ENCODE peak calls at places on chromosomes 16 and 17, in eight cellular contexts. S, R, X, Q, I, O, C and E are unnamed samples.

GRCh38 chr17:39769974-39770587 is 32.3 kb downstream of the GRB7 start:
- DNase-seq in S (no peak), R (peak), Q (no peak), C (no peak), I (peak), X (no peak), O (no peak), E (no peak)

GRCh38 chr16:86031141-86031678 is 132.2 kb downstream of the IRF8 start:
- DNase-seq in Q (no peak), R (no peak), C (no peak), S (no peak), X (no peak), O (no peak), I (no peak), E (no peak)

GRCh38 chr17:30345527-30346075 is 11.7 kb upstream of the TMIGD1 start:
- DNase-seq in C (no peak), S (no peak), I (no peak), X (no peak), O (no peak), Q (peak), R (no peak), E (no peak)

GRCh38 chr17:30369995-30370394 is 8.7 kb upstream of the CPD start:
- DNase-seq in S (no peak), R (peak), C (no peak), O (no peak), Q (no peak), I (no peak), X (no peak), E (no peak)

GRCh38 chr16:54325616-54326265 is 39.2 kb upstream of the IRX3 start:
- DNase-seq in Q (no peak), X (no peak), O (no peak), S (no peak), I (no peak), C (no peak), R (no peak), E (no peak)

GRCh38 chr16:77157773-77158172 is 33.2 kb upstream of the MON1B start:
- DNase-seq in C (no peak), O (no peak), R (no peak), S (no peak), X (no peak), Q (no peak), I (peak), E (no peak)

GRCh38 chr17:32191306-32191705 is 49.0 kb downstream of the RHOT1 start:
- DNase-seq in O (no peak), C (no peak), Q (no peak), R (peak), I (peak), S (no peak), X (no peak), E (no peak)

GRCh38 chr16:57903656-57904055 is 67.3 kb downstream of the CNGB1 start:
- DNase-seq in Q (no peak), S (no peak), X (no peak), I (no peak), O (no peak), C (no peak), R (no peak), E (no peak)

GRCh38 chr17:58373003-58373402 is 21.0 kb upstream of the SUPT4H1 start:
- DNase-seq in X (no peak), C (no peak), Q (no peak), S (no peak), O (no peak), I (no peak), R (no peak), E (no peak)

GRCh38 chr16:68383858-68384257 is 64.5 kb downstream of the SMPD3 start:
- DNase-seq in Q (no peak), R (no peak), I (no peak), C (no peak), X (no peak), O (no peak), S (no peak), E (no peak)

GRCh38 chr16:89359296-89360147 is 130.8 kb downstream of the ANKRD11 start:
- DNase-seq in R (no peak), X (no peak), C (no peak), S (no peak), O (no peak), I (peak), Q (no peak), E (no peak)

GRCh38 chr17:76683011-76683755 is 27.6 kb downstream of the MXRA7 start:
- DNase-seq in Q (no peak), O (no peak), C (no peak), I (no peak), S (no peak), X (peak), R (no peak), E (no peak)
- TF ChIP-seq CTCF in Q (peak), O (peak), C (peak), I (peak), S (no peak), X (peak), R (peak), E (no peak)

GRCh38 chr16:69626256-69626655 is 60.5 kb downstream of the NFAT5 start:
- DNase-seq in I (peak), C (no peak), X (no peak), S (no peak), Q (no peak), R (peak), O (no peak), E (no peak)
- TF ChIP-seq CTCF in I (no peak), C (no peak), X (no peak), S (no peak), Q (no peak), R (no peak), O (no peak), E (no peak)

DNA sequence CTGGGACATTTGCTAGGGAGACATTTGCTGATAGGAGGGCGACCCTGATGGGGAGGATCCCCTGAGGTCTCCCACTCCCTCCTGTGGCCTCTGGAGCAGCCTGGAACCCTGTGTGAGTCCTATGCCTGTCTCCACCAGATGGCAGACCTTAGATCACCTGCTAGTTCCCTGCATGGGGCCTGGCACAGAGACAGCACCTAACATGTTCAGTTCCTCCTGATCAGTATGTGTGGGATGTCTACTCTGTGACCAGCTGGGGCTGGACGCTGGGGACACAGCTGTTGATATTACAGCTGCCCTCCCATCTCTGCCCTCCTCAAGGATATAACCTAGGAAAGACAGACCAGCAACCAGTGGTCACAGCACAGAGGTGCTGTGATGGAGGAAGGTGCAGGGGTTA is 1.1 kb upstream of the ADCY7 start:
- DNase-seq in I (no peak), X (no peak), O (no peak), Q (no peak), S (no peak), R (peak), C (peak), E (no peak)
- TF ChIP-seq CTCF in I (peak), X (peak), O (peak), Q (peak), S (no peak), R (peak), C (peak), E (peak)

GRCh38 chr17:20127660-20128413 is 118.7 kb downstream of the SPECC1 start:
- DNase-seq in S (no peak), C (no peak), I (no peak), O (no peak), Q (no peak), R (peak), X (peak), E (no peak)
- TF ChIP-seq CTCF in S (no peak), C (no peak), I (no peak), O (no peak), Q (no peak), R (no peak), X (no peak), E (no peak)

GRCh38 chr16:78443780-78444422 is 344.4 kb downstream of the WWOX start:
- DNase-seq in C (no peak), X (no peak), S (no peak), R (no peak), O (no peak), Q (no peak), I (peak), E (no peak)
- TF ChIP-seq CTCF in C (no peak), X (no peak), S (no peak), R (no peak), O (no peak), Q (no peak), I (no peak), E (no peak)

GRCh38 chr16:74288065-74288464 is 8.5 kb upstream of the PSMD7 start:
- DNase-seq in Q (no peak), S (no peak), O (no peak), R (no peak), X (no peak), I (no peak), C (no peak), E (no peak)
- TF ChIP-seq CTCF in Q (no peak), S (no peak), O (no peak), R (no peak), X (no peak), I (no peak), C (no peak), E (no peak)

DNA sequence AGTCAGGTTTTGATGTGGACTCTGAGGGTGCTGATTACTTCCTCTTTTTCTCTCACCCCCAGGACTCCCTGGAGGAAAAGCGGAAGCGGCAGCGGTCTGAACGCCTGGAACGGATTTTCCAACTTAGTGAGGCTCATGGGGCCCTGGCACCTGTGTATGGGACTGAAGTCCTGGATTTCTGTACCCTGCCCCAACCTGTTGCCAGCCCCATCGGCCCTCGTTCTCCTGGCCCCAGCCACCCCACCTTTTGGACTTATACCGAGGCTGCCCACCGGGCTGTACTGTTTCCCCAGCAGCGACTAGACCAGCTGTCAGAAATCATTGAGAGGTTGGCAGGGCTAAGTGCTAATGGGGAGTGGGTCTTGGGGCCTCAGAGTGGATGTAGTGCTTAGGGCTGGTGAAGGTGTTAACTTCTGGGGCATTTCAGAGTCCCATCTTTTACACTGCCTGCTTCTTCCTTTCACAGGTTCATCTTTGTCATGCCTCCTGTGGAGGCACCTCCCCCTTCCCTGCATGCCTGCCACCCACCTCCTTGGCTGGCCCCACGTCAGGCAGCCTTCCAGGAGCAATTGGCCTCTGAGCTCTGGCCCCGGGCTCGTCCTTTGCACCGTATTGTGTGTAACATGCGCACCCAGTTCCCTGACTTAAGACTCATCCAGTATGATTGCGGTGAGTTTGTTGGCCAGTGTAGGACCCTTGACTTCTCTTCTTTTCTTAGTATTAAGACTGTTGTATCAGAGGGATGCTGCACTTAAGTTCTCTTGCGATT is 19.1 kb upstream of the PHKG2 start:
- DNase-seq in I (no peak), O (no peak), Q (no peak), R (no peak), C (no peak), S (no peak), X (no peak), E (no peak)
- TF ChIP-seq CTCF in I (no peak), O (no peak), Q (no peak), R (no peak), C (no peak), S (no peak), X (no peak), E (no peak)

GRCh38 chr16:1351582-1352362 is at the start of the genes GNPTG and TSR3:
- DNase-seq in C (peak), I (peak), Q (peak), X (peak), O (peak), R (peak), S (peak), E (peak)
- TF ChIP-seq CTCF in C (no peak), I (no peak), Q (no peak), X (no peak), O (no peak), R (no peak), S (no peak), E (no peak)

DNA sequence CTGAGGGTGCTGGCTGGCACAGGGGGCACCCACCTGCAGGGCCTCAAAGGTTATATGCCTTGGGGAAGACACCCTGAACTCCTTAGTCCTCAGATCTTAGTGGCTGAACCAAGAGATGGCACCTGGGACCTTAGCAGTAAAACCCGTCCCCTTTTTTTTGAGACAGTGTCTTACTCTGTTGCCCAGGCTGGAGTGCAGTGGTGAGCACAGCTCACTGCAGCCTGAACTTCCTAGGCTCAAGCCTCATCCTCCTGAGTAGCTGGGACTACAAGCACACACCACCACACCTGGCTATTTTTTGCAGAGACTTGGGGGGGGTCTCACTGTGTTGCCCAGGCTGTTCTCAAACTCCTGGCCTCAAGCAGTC is 237.2 kb downstream of the MRTFB start:
- DNase-seq in X (no peak), Q (no peak), I (no peak), O (no peak), C (no peak), S (no peak), R (no peak), E (no peak)
- TF ChIP-seq CTCF in X (no peak), Q (no peak), I (no peak), O (peak), C (no peak), S (no peak), R (no peak), E (no peak)